ENCODE peak calls at places on chromosomes 12 and 14, in four cellular contexts. S, H, C and N are unnamed samples.

GRCh38 chr14:104499784-104500496 is 79.6 kb upstream of the C14orf180 start:
- DNase-seq in S (no peak), H (no peak), C (no peak), N (peak)

GRCh38 chr14:55556929-55557623 is 22.9 kb upstream of the KTN1 start:
- DNase-seq in S (peak), H (peak), C (no peak), N (no peak)

GRCh38 chr12:4449862-4450222 is 4.2 kb upstream of the FGF6 start:
- DNase-seq in S (no peak), H (peak), C (no peak), N (no peak)

GRCh38 chr14:92704036-92704804 is 44.2 kb downstream of the LGMN start:
- DNase-seq in S (no peak), H (no peak), C (peak), N (no peak)

GRCh38 chr12:121222847-121223246 is 12.9 kb downstream of the P2RX4 start:
- DNase-seq in S (no peak), H (no peak), C (no peak), N (no peak)

GRCh38 chr12:49824416-49824815 is 3.8 kb downstream of the NCKAP5L start:
- DNase-seq in S (no peak), H (no peak), C (no peak), N (no peak)

GRCh38 chr12:57631566-57632368 is 1.2 kb downstream of the B4GALNT1 start:
- DNase-seq in S (no peak), H (no peak), C (no peak), N (no peak)

GRCh38 chr12:47361389-47362031 is 281.8 kb upstream of the AMIGO2 start:
- DNase-seq in S (peak), H (no peak), C (peak), N (no peak)

GRCh38 chr14:75822522-75823288 is 159.1 kb downstream of the TGFB3 start:
- DNase-seq in S (no peak), H (peak), C (no peak), N (no peak)

GRCh38 chr12:62308201-62308600 is 48.0 kb downstream of the USP15 start:
- DNase-seq in S (no peak), H (no peak), C (no peak), N (no peak)

GRCh38 chr12:46549527-46550265 is 177.1 kb upstream of the SLC38A2 start:
- DNase-seq in S (no peak), H (peak), C (peak), N (no peak)

GRCh38 chr12:57280234-57281062 is 29.5 kb upstream of the STAC3 start:
- DNase-seq in S (no peak), H (peak), C (peak), N (no peak)

GRCh38 chr12:130703733-130704375 is 12.2 kb downstream of the RIMBP2 start:
- DNase-seq in S (no peak), H (no peak), C (no peak), N (no peak)

GRCh38 chr14:76956253-76957090 is 72.0 kb downstream of the IRF2BPL start:
- DNase-seq in S (peak), H (peak), C (peak), N (peak)

GRCh38 chr14:68673464-68673863 is 119.4 kb downstream of the ZFP36L1 start:
- DNase-seq in S (no peak), H (no peak), C (no peak), N (no peak)

GRCh38 chr14:24310666-24311604 is at the start of gene LTB4R:
- DNase-seq in S (peak), H (peak), C (peak), N (no peak)

GRCh38 chr12:103840399-103840880 is 594 bp downstream of the NT5DC3 start:
- DNase-seq in S (peak), H (peak), C (peak), N (no peak)

GRCh38 chr12:64884164-64884542 is 59.7 kb downstream of the TBC1D30 start:
- DNase-seq in S (no peak), H (no peak), C (no peak), N (no peak)

GRCh38 chr14:32202468-32202865 is 602 bp downstream of the RNU6-8 start:
- DNase-seq in S (no peak), H (peak), C (peak), N (no peak)

GRCh38 chr12:121144416-121144914 is 11.8 kb downstream of the P2RX7 start:
- DNase-seq in S (no peak), H (peak), C (peak), N (no peak)

GRCh38 chr12:102917026-102917787 is at the start of gene PAH:
- DNase-seq in S (peak), H (no peak), C (peak), N (peak)

DNA sequence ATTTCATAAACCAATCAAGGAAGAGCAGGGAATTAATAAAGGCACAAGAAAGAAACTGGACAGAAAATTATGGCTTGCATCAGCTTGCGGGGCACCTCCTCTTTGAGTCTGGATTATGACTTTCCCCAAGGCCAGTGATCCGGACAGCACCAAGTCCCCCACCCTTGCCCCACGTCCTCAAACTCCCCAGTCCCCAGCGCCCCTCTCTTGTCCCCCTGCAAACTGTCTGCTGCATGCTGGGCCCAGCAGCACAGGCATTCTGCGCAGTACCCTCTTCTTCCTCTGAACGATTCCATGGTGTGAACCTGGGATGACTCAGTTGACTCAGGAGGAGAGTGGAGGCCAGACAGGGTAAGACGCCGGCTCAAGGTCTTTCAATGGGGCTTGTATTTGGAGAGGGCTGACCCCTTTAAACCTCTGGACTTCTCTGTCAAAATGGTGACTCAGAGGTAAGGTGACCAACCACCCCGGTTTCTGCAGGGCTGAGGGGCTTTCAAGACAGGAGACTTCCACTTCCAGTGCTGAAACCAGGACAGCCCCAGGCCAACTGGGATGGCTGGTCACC is 13.5 kb downstream of the C14orf132 start:
- DNase-seq in S (no peak), H (peak), C (no peak), N (no peak)
- TF ChIP-seq CTCF in S (no peak), H (no peak), C (no peak), N (no peak)

GRCh38 chr12:104958946-104959841 is 1.1 kb upstream of the SLC41A2 start:
- DNase-seq in S (peak), H (peak), C (no peak), N (no peak)

GRCh38 chr12:104960464-104960863 is 2.4 kb upstream of the SLC41A2 start:
- DNase-seq in S (no peak), H (no peak), C (no peak), N (no peak)

GRCh38 chr12:104956870-104957301 is 1.2 kb downstream of the SLC41A2 start:
- DNase-seq in S (no peak), H (peak), C (no peak), N (no peak)

GRCh38 chr12:104957388-104958008 is 592 bp downstream of the SLC41A2 start:
- DNase-seq in S (no peak), H (no peak), C (peak), N (no peak)

DNA sequence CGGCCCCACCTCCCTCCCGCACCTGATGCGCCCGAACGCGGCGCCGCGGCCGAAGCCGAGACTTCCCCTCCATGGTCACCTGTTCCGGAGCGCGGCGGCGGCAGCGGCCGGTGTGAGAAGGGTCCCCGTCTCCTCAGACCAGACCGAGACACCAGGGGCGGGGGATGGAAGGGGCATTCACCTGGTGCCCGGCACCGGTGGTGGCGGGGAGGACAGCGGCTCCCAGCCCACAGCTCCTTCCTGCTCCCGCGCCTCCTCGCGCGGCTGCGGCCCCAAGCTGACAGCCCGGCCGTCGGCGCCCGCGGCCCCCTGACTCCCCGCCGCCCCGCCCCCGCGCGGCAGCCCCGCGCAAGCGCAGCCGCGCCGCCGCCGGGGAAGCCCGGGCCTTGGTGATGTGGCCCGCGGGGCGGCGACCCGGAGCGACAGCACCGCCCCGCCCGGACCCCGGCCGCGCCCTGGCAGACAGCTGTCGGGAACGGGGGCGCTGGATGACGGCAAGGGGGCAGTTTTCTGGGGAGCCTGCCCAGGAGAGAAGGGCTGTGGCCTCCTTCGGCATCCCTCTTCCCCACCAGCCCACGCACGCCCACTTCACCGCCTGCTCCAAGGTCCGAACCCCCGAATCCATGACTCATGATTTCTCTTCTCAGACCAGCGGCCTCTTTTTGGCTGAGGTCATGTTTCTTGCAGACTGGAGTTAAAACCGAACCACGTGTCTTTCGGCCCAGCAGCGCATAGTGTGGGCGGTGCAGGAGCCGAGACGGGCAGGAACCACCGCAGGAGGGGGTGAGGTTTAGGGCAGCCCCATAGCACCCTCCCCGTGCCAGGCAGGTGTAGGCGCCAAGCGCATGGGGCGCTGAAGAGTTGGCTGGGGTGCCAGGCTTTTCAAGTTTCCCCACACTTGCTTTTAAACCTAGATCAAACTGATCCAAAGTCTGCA is at the start of gene SLC41A2:
- DNase-seq in S (peak), H (peak), C (peak), N (peak)
- TF ChIP-seq CTCF in S (peak), H (no peak), C (no peak), N (no peak)

DNA sequence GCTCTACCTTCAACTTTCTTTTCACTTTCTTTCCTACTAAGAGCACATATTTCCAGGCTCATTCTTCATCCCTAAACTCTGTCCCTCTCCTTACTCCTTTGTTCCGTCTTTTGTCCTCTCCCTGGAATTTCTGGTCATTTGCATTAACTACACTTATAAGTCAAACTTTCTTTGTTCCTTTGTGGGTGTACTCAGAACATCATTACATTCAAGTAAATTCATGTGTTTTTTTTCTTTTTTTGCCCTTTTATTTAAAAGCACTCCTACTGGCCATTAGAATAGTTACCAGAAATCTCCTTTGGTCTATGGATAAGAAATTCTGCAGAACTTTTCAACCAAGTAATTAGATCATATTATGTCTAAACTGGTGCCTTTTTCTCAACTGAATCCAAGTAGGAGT is 802.6 kb downstream of the DIO2 start:
- DNase-seq in S (no peak), H (no peak), C (no peak), N (no peak)
- TF ChIP-seq CTCF in S (no peak), H (no peak), C (no peak), N (peak)

GRCh38 chr12:19779393-19780056 is 340.2 kb downstream of the AEBP2 start:
- DNase-seq in S (no peak), H (no peak), C (no peak), N (peak)
- TF ChIP-seq CTCF in S (no peak), H (no peak), C (no peak), N (peak)

DNA sequence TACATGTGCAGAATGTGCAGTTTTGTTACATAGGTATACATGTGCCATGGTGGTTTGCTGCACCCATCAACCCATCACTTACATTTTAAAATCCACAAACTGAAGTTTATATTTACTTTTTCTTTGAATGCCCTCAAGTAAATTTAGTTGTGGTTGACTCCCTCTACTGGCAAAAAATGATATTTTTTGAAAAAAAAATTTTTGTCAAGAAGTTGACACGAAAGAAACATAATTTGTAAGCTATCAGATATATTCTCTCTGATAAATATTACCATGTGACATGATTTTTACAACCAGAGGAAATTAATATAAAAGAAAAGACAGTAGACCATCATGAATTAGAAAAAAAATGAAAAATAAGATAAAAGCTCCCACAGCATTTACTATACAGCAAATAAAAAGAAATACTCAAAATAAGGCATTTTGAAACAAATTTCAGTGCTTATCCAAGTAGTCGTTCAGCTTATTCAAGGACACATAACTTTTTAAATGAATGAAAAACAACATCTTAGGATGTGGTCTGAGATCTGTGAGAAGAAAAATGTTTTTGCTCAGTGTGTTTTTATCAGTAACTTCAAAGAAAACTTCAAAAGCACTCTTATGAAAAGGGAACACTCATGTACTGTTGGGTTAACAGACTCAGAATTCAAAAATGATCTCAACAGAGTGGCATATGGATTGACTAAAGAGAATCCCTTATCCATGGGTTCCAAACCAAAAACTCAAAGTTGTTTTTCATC is 30.0 kb upstream of the GRIP1 start:
- DNase-seq in S (no peak), H (peak), C (peak), N (no peak)
- TF ChIP-seq CTCF in S (no peak), H (peak), C (peak), N (peak)

DNA sequence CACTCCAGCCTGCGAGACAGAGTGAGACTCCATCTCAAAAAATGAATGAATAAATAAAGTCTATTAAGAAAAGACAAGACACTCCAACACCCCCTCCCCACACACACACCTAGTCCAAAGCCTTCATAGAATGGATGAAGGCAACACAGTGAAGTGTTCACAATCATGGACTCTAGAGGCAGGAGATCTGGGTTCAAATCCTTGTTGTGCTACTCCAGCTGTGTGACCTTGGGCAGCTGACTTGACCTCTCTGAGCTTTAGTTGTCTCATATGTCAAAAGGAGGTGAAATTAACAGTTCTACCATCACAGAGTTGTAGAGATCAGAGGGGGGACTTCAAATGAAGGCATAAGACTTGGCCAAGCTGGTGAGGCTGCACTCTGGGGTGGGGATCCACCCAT is 95.8 kb upstream of the MAP1LC3B2 start:
- DNase-seq in S (peak), H (no peak), C (no peak), N (no peak)
- TF ChIP-seq CTCF in S (no peak), H (no peak), C (no peak), N (no peak)

GRCh38 chr12:124774462-124775167 is 89.0 kb downstream of the SCARB1 start:
- DNase-seq in S (peak), H (peak), C (peak), N (no peak)
- TF ChIP-seq CTCF in S (no peak), H (peak), C (no peak), N (no peak)